ENCODE peak calls at places on chromosomes 11 and 22, in five cellular contexts. U is NCI-H1105 treated with DMSO at 0.1 percent for 48 hours, T is GDM1, O is kidney tubule cell, H is ecto neural progenitor cell. M is an unnamed sample.

GRCh38 chr11:102762414-102762813 is 18.0 kb downstream of the MMP10 start:
- DNase-seq in T (no peak), O (peak; percentile 93), U (no peak), H (no peak), M (no peak)

GRCh38 chr11:133992121-133992520 is 35.4 kb upstream of the IGSF9B start:
- DNase-seq in O (no peak), T (no peak), H (no peak), U (no peak), M (no peak)

GRCh38 chr11:124225471-124225870 is 15.4 kb upstream of the OR8G1 start:
- DNase-seq in H (no peak), O (no peak), U (no peak), T (no peak), M (no peak)

GRCh38 chr11:35321532-35322320 is 97.6 kb downstream of the SLC1A2 start:
- DNase-seq in H (no peak), O (no peak), U (peak; percentile 67), T (no peak), M (no peak)

GRCh38 chr11:47099213-47099917 is 77.3 kb downstream of the ARFGAP2 start:
- DNase-seq in T (no peak), H (no peak), O (no peak), U (peak; percentile 72), M (no peak)

GRCh38 chr11:72001834-72002591 is 3.3 kb downstream of the IL18BP start:
- DNase-seq in T (no peak), H (no peak), U (no peak), O (no peak), M (no peak)

GRCh38 chr22:36097880-36098279 is 62.7 kb downstream of the APOL3 start:
- DNase-seq in O (no peak), T (no peak), H (no peak), U (no peak), M (no peak)

GRCh38 chr11:35357893-35358292 is 61.5 kb downstream of the SLC1A2 start:
- DNase-seq in U (no peak), H (no peak), T (no peak), O (peak; percentile 48), M (no peak)

GRCh38 chr22:24507742-24508141 is 12.6 kb downstream of the UPB1 start:
- DNase-seq in T (no peak), U (no peak), O (no peak), H (no peak), M (no peak)

GRCh38 chr22:28989912-28990311 is 71.7 kb downstream of the C22orf31 start:
- DNase-seq in T (no peak), U (no peak), H (no peak), O (no peak), M (no peak)

GRCh38 chr11:67438121-67438902 is 830 bp upstream of the PTPRCAP start:
- DNase-seq in O (no peak), U (no peak), H (no peak), T (no peak), M (no peak)

GRCh38 chr11:75591966-75592365 is 29.9 kb downstream of the SERPINH1 start:
- DNase-seq in H (no peak), U (no peak), T (no peak), O (no peak), M (no peak)

GRCh38 chr11:2586091-2586792 is 113.6 kb downstream of the KCNQ1OT1 start:
- DNase-seq in U (no peak), O (no peak), H (no peak), T (no peak), M (no peak)

GRCh38 chr11:11841121-11841604 is 609 bp upstream of the USP47 start:
- DNase-seq in H (no peak), U (peak; percentile 50), T (peak; percentile 37), O (peak; percentile 54), M (peak; percentile 45)

M was measured in KBM-7.